ENCODE peak calls at places on chromosomes 4 and X, in four cellular contexts. S is stomach, L is SJSA1, Z is pancreas. F is an unnamed sample.

GRCh38 chr4:181650033-181650825 is 593.0 kb upstream of the TENM3 start:
- DNase-seq in S (no peak), Z (no peak), L (no peak), F (no peak)

GRCh38 chr4:173547889-173548288 is 17.9 kb upstream of the HAND2 start:
- DNase-seq in Z (no peak), L (no peak), S (no peak), F (no peak)

GRCh38 chrX:11397680-11398079 is 104.5 kb downstream of the AMELX start:
- DNase-seq in Z (no peak), S (no peak), L (no peak), F (no peak)

GRCh38 chrX:48703642-48704481 is 7.3 kb downstream of the SUV39H1 start:
- DNase-seq in Z (no peak), S (no peak), L (no peak), F (no peak)

GRCh38 chrX:104253567-104254441 is 929 bp downstream of the ESX1 start:
- DNase-seq in L (no peak), S (no peak), Z (no peak), F (no peak)

GRCh38 chrX:78658851-78659744 is at the start of gene RTL3:
- DNase-seq in Z (no peak), S (no peak), L (no peak), F (no peak)

GRCh38 chr4:52655505-52655904 is 3.6 kb downstream of the USP46 start:
- DNase-seq in L (no peak), S (no peak), Z (no peak), F (no peak)

GRCh38 chr4:169147217-169147616 is 123.5 kb downstream of the SH3RF1 start:
- DNase-seq in L (no peak), Z (no peak), S (no peak), F (no peak)

GRCh38 chrX:87664381-87664780 is 146.8 kb downstream of the KLHL4 start:
- DNase-seq in S (no peak), Z (no peak), L (no peak), F (no peak)

GRCh38 chr4:158197194-158197593 is 13.1 kb upstream of the TMEM144 start:
- DNase-seq in S (no peak), L (no peak), Z (no peak), F (no peak)

GRCh38 chr4:56701156-56701471 is 20.0 kb upstream of the HOPX start:
- DNase-seq in Z (no peak), S (no peak), L (no peak), F (no peak)

GRCh38 chrX:45714864-45715263 is 514.2 kb upstream of the DIPK2B start:
- DNase-seq in L (no peak), Z (no peak), S (no peak), F (no peak)

GRCh38 chrX:9671998-9672397 is 93.6 kb downstream of the GPR143 start:
- DNase-seq in L (no peak), Z (no peak), S (no peak), F (no peak)

GRCh38 chrX:72621619-72622485 is 49.2 kb upstream of the HDAC8 start:
- DNase-seq in Z (no peak), L (no peak), S (no peak), F (no peak)

GRCh38 chr4:41360214-41360910 is 103.6 kb downstream of the UCHL1 start:
- DNase-seq in Z (peak; percentile 69), S (peak; percentile 76), L (peak; percentile 50), F (no peak)
- H3K27me3 ChIP-seq in Z (no peaks in the 10 kb centered on the region), S (no peaks in the 10 kb centered on the region), L (no peaks in the 10 kb centered on the region), F (peaks cover 16% of the 10 kb centered on the region)

DNA sequence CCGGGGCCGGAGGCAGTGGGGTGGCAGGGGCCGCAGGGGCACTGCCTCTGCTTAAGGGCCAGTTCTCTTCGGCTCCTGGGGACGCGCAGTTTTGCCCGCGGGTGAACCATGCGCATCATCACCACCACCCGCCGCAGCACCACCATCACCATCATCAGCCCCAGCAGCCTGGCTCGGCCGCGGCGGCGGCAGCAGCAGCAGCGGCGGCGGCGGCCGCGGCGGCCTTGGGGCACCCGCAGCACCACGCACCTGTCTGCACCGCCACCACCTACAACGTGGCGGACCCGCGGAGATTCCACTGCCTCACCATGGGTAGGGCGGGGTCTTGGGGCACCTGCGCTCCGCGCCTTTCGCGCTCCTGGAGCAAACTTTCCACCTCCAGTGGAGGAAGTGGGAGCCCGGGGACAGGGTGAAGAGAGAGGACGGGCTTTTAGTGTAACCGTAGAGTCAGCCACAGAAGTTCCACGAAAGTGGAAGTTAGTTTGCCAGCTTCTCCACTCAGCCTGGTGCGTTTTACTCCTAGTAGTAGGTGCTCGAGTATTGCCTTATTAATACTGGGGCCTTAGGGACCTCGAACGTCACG is 735 bp downstream of the GSX2 start:
- DNase-seq in Z (no peak), L (no peak), S (no peak), F (no peak)
- H3K27me3 ChIP-seq in Z (no peaks in the 10 kb centered on the region), L (peaks cover 39% of the 10 kb centered on the region), S (peaks cover 39% of the 10 kb centered on the region), F (peaks cover 33% of the 10 kb centered on the region)

GRCh38 chr4:185005209-185005819 is 13.0 kb upstream of the HELT start:
- DNase-seq in Z (peak; percentile 76), L (peak; percentile 75), S (peak; percentile 92), F (no peak)
- H3K27me3 ChIP-seq in Z (no peaks in the 10 kb centered on the region), L (no peaks in the 10 kb centered on the region), S (no peaks in the 10 kb centered on the region), F (peaks cover 55% of the 10 kb centered on the region)

GRCh38 chrX:14406225-14406624 is 123.1 kb upstream of the GLRA2 start:
- DNase-seq in S (no peak), L (no peak), Z (no peak), F (no peak)

GRCh38 chrX:14412686-14413085 is 116.7 kb upstream of the GLRA2 start:
- DNase-seq in Z (no peak), S (no peak), L (no peak), F (no peak)

DNA sequence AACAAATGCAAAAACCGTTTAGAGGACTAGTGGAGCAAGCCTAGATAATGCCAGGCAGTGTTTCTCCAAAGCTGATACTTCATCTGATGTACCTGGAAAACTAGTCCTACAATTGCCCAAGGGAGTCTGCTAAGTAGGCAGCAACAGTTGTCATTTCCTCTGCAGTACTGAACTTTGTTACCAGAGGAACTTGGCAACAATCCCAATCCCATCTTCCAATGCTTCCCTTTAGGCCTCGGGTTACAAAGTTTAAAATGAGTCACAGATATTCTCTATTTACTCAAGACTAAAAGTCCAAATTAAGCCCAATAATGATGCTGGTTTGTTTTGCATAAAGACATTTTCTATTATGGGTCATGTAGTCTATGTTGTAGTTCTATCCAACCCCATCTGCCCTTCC is 120.0 kb upstream of the GLRA2 start:
- DNase-seq in L (no peak), S (no peak), Z (no peak), F (no peak)
- H3K27me3 ChIP-seq in L (no peaks in the 10 kb centered on the region), S (no peaks in the 10 kb centered on the region), Z (no peaks in the 10 kb centered on the region), F (no peaks in the 10 kb centered on the region)

F was measured in esophagus squamous epithelium.